ENCODE peak calls at places on chromosomes 1 and 21, in six cellular contexts. One of them, this sample, is unnamed.
A peak's percentile ranks its signal among the peaks of the same experiment; 100 is the strongest.

GRCh38 chr1:231885209-231885854 is 258.7 kb downstream of the DISC1 start:
- DNase-seq in amniotic epithelial cell: peak; percentile 85
- DNase-seq in stimulated activated CD4-positive, alpha-beta T cell treated with anti-CD3 and anti-CD28 coated beads, Interleukin-2, amount 100 ng/mL, for 48 hours: no peak
- DNase-seq in BJ: no peak
- DNase-seq in iPS-NIHi11: no peak
- DNase-seq in cardiac fibroblast: peak; percentile 66
- DNase-seq in this sample: peak; percentile 88

GRCh38 chr1:203467550-203467921 is 8.1 kb upstream of the PRELP start:
- DNase-seq in amniotic epithelial cell: peak; percentile 56
- DNase-seq in stimulated activated CD4-positive, alpha-beta T cell treated with anti-CD3 and anti-CD28 coated beads, Interleukin-2, amount 100 ng/mL, for 48 hours: no peak
- DNase-seq in BJ: no peak
- DNase-seq in iPS-NIHi11: no peak
- DNase-seq in cardiac fibroblast: peak; percentile 79
- DNase-seq in this sample: peak; percentile 32

GRCh38 chr21:39430457-39430856 is 15.1 kb downstream of the LCA5L start:
- DNase-seq in amniotic epithelial cell: no peak
- DNase-seq in stimulated activated CD4-positive, alpha-beta T cell treated with anti-CD3 and anti-CD28 coated beads, Interleukin-2, amount 100 ng/mL, for 48 hours: no peak
- DNase-seq in BJ: no peak
- DNase-seq in iPS-NIHi11: peak; percentile 23
- DNase-seq in cardiac fibroblast: no peak
- DNase-seq in this sample: no peak

GRCh38 chr1:157968951-157969350 is 24.5 kb upstream of the KIRREL1 start:
- DNase-seq in amniotic epithelial cell: peak; percentile 94
- DNase-seq in stimulated activated CD4-positive, alpha-beta T cell treated with anti-CD3 and anti-CD28 coated beads, Interleukin-2, amount 100 ng/mL, for 48 hours: no peak
- DNase-seq in BJ: peak; percentile 59
- DNase-seq in iPS-NIHi11: no peak
- DNase-seq in cardiac fibroblast: peak; percentile 89
- DNase-seq in this sample: peak; percentile 50

GRCh38 chr1:200211157-200211556 is 183.6 kb downstream of the NR5A2 start:
- DNase-seq in amniotic epithelial cell: peak; percentile 70
- DNase-seq in stimulated activated CD4-positive, alpha-beta T cell treated with anti-CD3 and anti-CD28 coated beads, Interleukin-2, amount 100 ng/mL, for 48 hours: no peak
- DNase-seq in BJ: no peak
- DNase-seq in iPS-NIHi11: no peak
- DNase-seq in cardiac fibroblast: no peak
- DNase-seq in this sample: no peak

GRCh38 chr1:33815061-33815460 is 48.8 kb upstream of the HMGB4 start:
- DNase-seq in amniotic epithelial cell: peak; percentile 2
- DNase-seq in stimulated activated CD4-positive, alpha-beta T cell treated with anti-CD3 and anti-CD28 coated beads, Interleukin-2, amount 100 ng/mL, for 48 hours: no peak
- DNase-seq in BJ: peak; percentile 19
- DNase-seq in iPS-NIHi11: no peak
- DNase-seq in cardiac fibroblast: peak; percentile 2
- DNase-seq in this sample: peak; percentile 22

GRCh38 chr1:161209790-161210409 is 5.2 kb upstream of the FCER1G start:
- DNase-seq in amniotic epithelial cell: peak; percentile 60
- DNase-seq in stimulated activated CD4-positive, alpha-beta T cell treated with anti-CD3 and anti-CD28 coated beads, Interleukin-2, amount 100 ng/mL, for 48 hours: peak; percentile 67
- DNase-seq in BJ: no peak
- DNase-seq in iPS-NIHi11: peak; percentile 92
- DNase-seq in cardiac fibroblast: peak; percentile 82
- DNase-seq in this sample: peak; percentile 81

GRCh38 chr1:156124557-156125483 is 10.3 kb downstream of the LMNA start:
- DNase-seq in amniotic epithelial cell: no peak
- DNase-seq in stimulated activated CD4-positive, alpha-beta T cell treated with anti-CD3 and anti-CD28 coated beads, Interleukin-2, amount 100 ng/mL, for 48 hours: no peak
- DNase-seq in BJ: no peak
- DNase-seq in iPS-NIHi11: no peak
- DNase-seq in cardiac fibroblast: peak; percentile 67
- DNase-seq in this sample: peak; percentile 66

GRCh38 chr1:62530516-62531154 is 66.7 kb upstream of the ANGPTL3 start:
- DNase-seq in amniotic epithelial cell: peak; percentile 55
- DNase-seq in stimulated activated CD4-positive, alpha-beta T cell treated with anti-CD3 and anti-CD28 coated beads, Interleukin-2, amount 100 ng/mL, for 48 hours: no peak
- DNase-seq in BJ: no peak
- DNase-seq in iPS-NIHi11: peak; percentile 46
- DNase-seq in cardiac fibroblast: peak; percentile 58
- DNase-seq in this sample: peak; percentile 42

This sample was measured in fibroblast of villous mesenchyme.